ENCODE peak calls at places on chromosomes 13 and 19, in four cellular contexts. A is left colon; G is activated naive CD4-positive, alpha-beta T cell; U is IMR-90. B is an unnamed sample.

GRCh38 chr13:100176781-100177389 is 88.0 kb downstream of the PCCA start:
- DNase-seq in U (peak), A (no peak), G (no peak), B (peak)

GRCh38 chr19:46985532-46986415 is 33.9 kb upstream of the NPAS1 start:
- DNase-seq in G (no peak), U (no peak), A (no peak), B (no peak)

GRCh38 chr19:7748756-7749155 is 1.4 kb upstream of the CD209 start:
- DNase-seq in U (peak), G (no peak), A (no peak), B (no peak)

GRCh38 chr19:6891761-6892385 is 4.5 kb downstream of the ADGRE1 start:
- DNase-seq in G (no peak), A (no peak), U (no peak), B (no peak)

GRCh38 chr13:33911521-33911920 is 93.6 kb downstream of the RFC3 start:
- DNase-seq in G (no peak), A (no peak), U (no peak), B (no peak)

GRCh38 chr19:14370169-14370998 is 10.9 kb upstream of the ADGRE5 start:
- DNase-seq in A (no peak), U (no peak), G (peak), B (no peak)

GRCh38 chr13:50244913-50245574 is 229.8 kb downstream of the KCNRG start:
- DNase-seq in U (peak), G (no peak), A (no peak), B (peak)

GRCh38 chr19:40331052-40331451 is 17.1 kb downstream of the C19orf47 start:
- DNase-seq in A (no peak), U (no peak), G (no peak), B (no peak)

GRCh38 chr13:99731747-99732146 is 230.5 kb downstream of the TM9SF2 start:
- DNase-seq in A (no peak), U (no peak), G (no peak), B (no peak)

GRCh38 chr13:51761638-51762350 is 42.2 kb downstream of the DHRS12 start:
- DNase-seq in A (no peak), U (peak), G (no peak), B (peak)

B was measured in stromal cell of bone marrow.